ENCODE peak calls at places on chromosomes 2 and 18, in ten cellular contexts. N is adrenal gland, X is GM12865, O is fibroblast of mammary gland, Q is AG04449, G is uterus, R is fibroblast of lung, K is mammary epithelial cell, W is bronchial epithelial cell, J is HFF-Myc. S is an unnamed sample.

GRCh38 chr2:69253893-69254292 is 133.1 kb downstream of the GFPT1 start:
- DNase-seq in N (peak; percentile 84), X (no peak), O (peak; percentile 99), Q (peak; percentile 99), G (peak; percentile 52), R (peak; percentile 97), K (peak; percentile 89), W (peak; percentile 84), J (peak; percentile 39), S (peak; percentile 95)

GRCh38 chr2:39708003-39708402 is 42.3 kb downstream of the TMEM178A start:
- DNase-seq in N (no peak), X (no peak), O (no peak), Q (no peak), G (no peak), R (no peak), K (no peak), W (no peak), J (no peak), S (no peak)

GRCh38 chr2:64831134-64831976 is 157.8 kb upstream of the SLC1A4 start:
- DNase-seq in N (peak; percentile 87), X (peak; percentile 92), O (peak; percentile 97), Q (peak; percentile 65), G (peak; percentile 54), R (peak; percentile 94), K (peak; percentile 98), W (peak; percentile 93), J (peak; percentile 72), S (peak; percentile 99)

GRCh38 chr2:74958277-74959105 is at the start of gene POLE4:
- DNase-seq in N (peak; percentile 94), X (peak; percentile 96), O (peak; percentile 80), Q (no peak), G (peak; percentile 93), R (peak; percentile 88), K (peak; percentile 79), W (peak; percentile 65), J (peak; percentile 52), S (peak; percentile 86)

GRCh38 chr2:172525601-172526000 is 30.3 kb upstream of the PDK1 start:
- DNase-seq in N (no peak), X (no peak), O (no peak), Q (no peak), G (no peak), R (no peak), K (no peak), W (no peak), J (no peak), S (no peak)

GRCh38 chr18:35121531-35121930 is 80.3 kb downstream of the MAPRE2 start:
- DNase-seq in N (no peak), X (no peak), O (no peak), Q (no peak), G (no peak), R (no peak), K (no peak), W (no peak), J (no peak), S (no peak)

GRCh38 chr2:105525201-105525600 is 126.3 kb upstream of the FHL2 start:
- DNase-seq in N (no peak), X (no peak), O (no peak), Q (no peak), G (no peak), R (no peak), K (no peak), W (no peak), J (no peak), S (no peak)

GRCh38 chr18:67318651-67319050 is 197.9 kb downstream of the DSEL start:
- DNase-seq in N (no peak), X (no peak), O (peak; percentile 13), Q (peak; percentile 45), G (no peak), R (peak; percentile 9), K (no peak), W (no peak), J (no peak), S (no peak)

GRCh38 chr2:26177122-26177521 is 4.2 kb downstream of the GAREM2 start:
- DNase-seq in N (no peak), X (no peak), O (no peak), Q (no peak), G (no peak), R (no peak), K (no peak), W (no peak), J (no peak), S (no peak)

GRCh38 chr2:26178746-26179436 is 6.0 kb downstream of the GAREM2 start:
- DNase-seq in N (peak; percentile 56), X (peak; percentile 29), O (peak; percentile 21), Q (no peak), G (no peak), R (no peak), K (no peak), W (no peak), J (no peak), S (no peak)

GRCh38 chr2:26178246-26178645 is 5.4 kb downstream of the GAREM2 start:
- DNase-seq in N (no peak), X (no peak), O (no peak), Q (no peak), G (no peak), R (no peak), K (no peak), W (no peak), J (no peak), S (no peak)

GRCh38 chr2:26182441-26182840 is 9.6 kb downstream of the GAREM2 start:
- DNase-seq in N (no peak), X (no peak), O (no peak), Q (no peak), G (no peak), R (no peak), K (no peak), W (no peak), J (no peak), S (no peak)

DNA sequence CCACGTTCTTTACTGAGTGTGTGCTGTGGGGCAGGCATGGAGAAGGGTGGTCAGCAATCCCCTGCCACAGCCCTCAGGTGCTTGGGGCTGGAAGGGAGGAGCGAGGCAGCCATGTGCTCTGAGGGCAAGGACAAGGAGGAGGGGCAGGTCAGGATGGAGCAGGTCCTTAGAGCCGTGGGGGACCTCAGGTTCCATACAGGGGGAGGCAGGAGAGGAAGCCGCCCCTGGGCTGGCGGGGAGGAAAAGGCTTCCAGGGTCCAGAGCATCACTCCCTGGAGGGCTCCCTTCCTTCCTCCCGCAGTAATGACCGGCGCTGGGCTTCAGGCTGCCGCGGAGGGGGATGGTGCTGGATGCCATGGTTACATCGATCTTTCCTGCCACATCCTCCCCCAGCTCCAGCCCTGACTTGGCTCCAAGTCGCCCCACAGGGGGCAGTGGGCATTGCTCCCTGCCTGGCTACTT is 6.6 kb downstream of the GAREM2 start:
- DNase-seq in N (no peak), X (no peak), O (no peak), Q (no peak), G (no peak), R (no peak), K (no peak), W (no peak), J (no peak), S (no peak)
- H3K4me3 ChIP-seq in N (peak overlapping the region; percentile 52), X (no peak overlapping the region), O (peak overlapping the region; percentile 48), Q (peak overlapping the region; percentile 59), G (peak overlapping the region; percentile 43), R (no peak overlapping the region), K (no peak overlapping the region), W (no peak overlapping the region), J (peak overlapping the region; percentile 33), S (no peak overlapping the region)

GRCh38 chr18:47557160-47557559 is 305.7 kb upstream of the SKOR2 start:
- DNase-seq in N (no peak), X (no peak), O (no peak), Q (no peak), G (no peak), R (no peak), K (no peak), W (no peak), J (no peak), S (no peak)
- TF ChIP-seq CTCF in N (no peak), X (no peak), O (no peak), Q (no peak), G (no peak), R (no peak), K (no peak), W (no peak), J (no peak), S (no peak)

GRCh38 chr18:6681331-6681875 is 48.1 kb upstream of the ARHGAP28 start:
- DNase-seq in N (no peak), X (no peak), O (peak; percentile 11), Q (no peak), G (no peak), R (peak; percentile 26), K (no peak), W (no peak), J (no peak), S (no peak)

GRCh38 chr18:6679201-6679600 is 50.3 kb upstream of the ARHGAP28 start:
- DNase-seq in N (no peak), X (no peak), O (no peak), Q (no peak), G (no peak), R (no peak), K (no peak), W (no peak), J (no peak), S (no peak)

GRCh38 chr18:6682437-6683111 is 46.9 kb upstream of the ARHGAP28 start:
- DNase-seq in N (no peak), X (no peak), O (no peak), Q (no peak), G (no peak), R (peak; percentile 9), K (no peak), W (peak; percentile 33), J (no peak), S (no peak)

GRCh38 chr18:6683112-6683876 is 46.2 kb upstream of the ARHGAP28 start:
- DNase-seq in N (no peak), X (no peak), O (no peak), Q (no peak), G (no peak), R (no peak), K (no peak), W (peak; percentile 38), J (no peak), S (no peak)
- H3K4me3 ChIP-seq in N (no peak overlapping the region), X (no peak overlapping the region), O (no peak overlapping the region), Q (no peak overlapping the region), G (no peak overlapping the region), R (no peak overlapping the region), K (no peak overlapping the region), W (peak overlapping the region; percentile 5), J (no peak overlapping the region), S (no peak overlapping the region)

GRCh38 chr2:203805485-203805838 is 62.1 kb upstream of the CTLA4 start:
- DNase-seq in N (no peak), X (no peak), O (no peak), Q (no peak), G (no peak), R (no peak), K (no peak), W (no peak), J (no peak), S (no peak)

GRCh38 chr2:203804766-203805484 is 62.6 kb upstream of the CTLA4 start:
- DNase-seq in N (no peak), X (no peak), O (peak; percentile 51), Q (no peak), G (no peak), R (no peak), K (peak; percentile 24), W (peak; percentile 31), J (no peak), S (no peak)

GRCh38 chr2:203809991-203810510 is 57.5 kb upstream of the CTLA4 start:
- DNase-seq in N (no peak), X (no peak), O (no peak), Q (no peak), G (no peak), R (no peak), K (no peak), W (no peak), J (no peak), S (no peak)

GRCh38 chr2:203809084-203809521 is 58.5 kb upstream of the CTLA4 start:
- DNase-seq in N (no peak), X (no peak), O (peak; percentile 74), Q (no peak), G (no peak), R (peak; percentile 45), K (peak; percentile 36), W (peak; percentile 38), J (no peak), S (no peak)

GRCh38 chr2:203808041-203808750 is 59.4 kb upstream of the CTLA4 start:
- DNase-seq in N (no peak), X (no peak), O (peak; percentile 92), Q (peak; percentile 87), G (no peak), R (peak; percentile 90), K (peak; percentile 83), W (no peak), J (no peak), S (peak; percentile 34)
- TF ChIP-seq CTCF in N (no peak), X (no peak), O (no peak), Q (no peak), G (no peak), R (no peak), K (no peak), W (no peak), J (no peak), S (no peak)

S was measured in epithelial cell of esophagus.